ENCODE peak calls at places on chromosomes 4 and X, in four cellular contexts. One of them, this sample, is unnamed.

GRCh38 chr4:6298035-6298434 is 28.4 kb downstream of the WFS1 start:
- DNase-seq in GM23338: no peak
- DNase-seq in progenitor cell of endocrine pancreas: no peak
- DNase-seq in mammary epithelial cell: no peak
- DNase-seq in this sample: no peak

GRCh38 chr4:1644906-1645657 is 39.0 kb downstream of the FAM53A start:
- DNase-seq in GM23338: peak
- DNase-seq in progenitor cell of endocrine pancreas: no peak
- DNase-seq in mammary epithelial cell: peak
- DNase-seq in this sample: peak

GRCh38 chr4:79257953-79258613 is 67.8 kb downstream of the NAA11 start:
- DNase-seq in GM23338: no peak
- DNase-seq in progenitor cell of endocrine pancreas: no peak
- DNase-seq in mammary epithelial cell: no peak
- DNase-seq in this sample: no peak

GRCh38 chr4:159227378-159227777 is 124.5 kb downstream of the RAPGEF2 start:
- DNase-seq in GM23338: no peak
- DNase-seq in progenitor cell of endocrine pancreas: no peak
- DNase-seq in mammary epithelial cell: peak
- DNase-seq in this sample: no peak

GRCh38 chrX:47047989-47048388 is 30.3 kb upstream of the RGN start:
- DNase-seq in GM23338: no peak
- DNase-seq in progenitor cell of endocrine pancreas: no peak
- DNase-seq in mammary epithelial cell: no peak
- DNase-seq in this sample: no peak

GRCh38 chr4:8362483-8362882 is 78.0 kb downstream of the ACOX3 start:
- DNase-seq in GM23338: no peak
- DNase-seq in progenitor cell of endocrine pancreas: no peak
- DNase-seq in mammary epithelial cell: peak
- DNase-seq in this sample: no peak

GRCh38 chr4:184392748-184393334 is 81.5 kb downstream of the IRF2 start:
- DNase-seq in GM23338: no peak
- DNase-seq in progenitor cell of endocrine pancreas: no peak
- DNase-seq in mammary epithelial cell: no peak
- DNase-seq in this sample: peak

GRCh38 chr4:88166608-88167007 is 8.2 kb upstream of the ABCG2 start:
- DNase-seq in GM23338: no peak
- DNase-seq in progenitor cell of endocrine pancreas: no peak
- DNase-seq in mammary epithelial cell: no peak
- DNase-seq in this sample: no peak

GRCh38 chr4:131584587-131584986 is 1564.5 kb upstream of the PCDH10 start:
- DNase-seq in GM23338: no peak
- DNase-seq in progenitor cell of endocrine pancreas: no peak
- DNase-seq in mammary epithelial cell: peak
- DNase-seq in this sample: no peak

GRCh38 chr4:4200624-4201023 is 26.1 kb downstream of the OTOP1 start:
- DNase-seq in GM23338: no peak
- DNase-seq in progenitor cell of endocrine pancreas: no peak
- DNase-seq in mammary epithelial cell: no peak
- DNase-seq in this sample: no peak

GRCh38 chr4:87506974-87507701 is 22.0 kb downstream of the SPARCL1 start:
- DNase-seq in GM23338: no peak
- DNase-seq in progenitor cell of endocrine pancreas: no peak
- DNase-seq in mammary epithelial cell: peak
- DNase-seq in this sample: peak

GRCh38 chr4:185508162-185508561 is 27.1 kb downstream of the PDLIM3 start:
- DNase-seq in GM23338: no peak
- DNase-seq in progenitor cell of endocrine pancreas: no peak
- DNase-seq in mammary epithelial cell: peak
- DNase-seq in this sample: no peak

GRCh38 chr4:154626793-154627484 is 14.5 kb upstream of the FGG start:
- DNase-seq in GM23338: peak
- DNase-seq in progenitor cell of endocrine pancreas: peak
- DNase-seq in mammary epithelial cell: peak
- DNase-seq in this sample: peak

GRCh38 chr4:16289872-16290554 is 63.7 kb upstream of the TAPT1 start:
- DNase-seq in GM23338: peak
- DNase-seq in progenitor cell of endocrine pancreas: no peak
- DNase-seq in mammary epithelial cell: no peak
- DNase-seq in this sample: peak

GRCh38 chr4:40507977-40508376 is 121.7 kb downstream of the RBM47 start:
- DNase-seq in GM23338: peak
- DNase-seq in progenitor cell of endocrine pancreas: no peak
- DNase-seq in mammary epithelial cell: no peak
- DNase-seq in this sample: no peak

GRCh38 chr4:64533159-64533558 is 123.9 kb upstream of the TECRL start:
- DNase-seq in GM23338: no peak
- DNase-seq in progenitor cell of endocrine pancreas: no peak
- DNase-seq in mammary epithelial cell: no peak
- DNase-seq in this sample: no peak

GRCh38 chrX:22095306-22095705 is 63.2 kb downstream of the PHEX start:
- DNase-seq in GM23338: no peak
- DNase-seq in progenitor cell of endocrine pancreas: no peak
- DNase-seq in mammary epithelial cell: no peak
- DNase-seq in this sample: peak

GRCh38 chrX:38799995-38800394 is 1.3 kb upstream of the MID1IP1 start:
- DNase-seq in GM23338: no peak
- DNase-seq in progenitor cell of endocrine pancreas: no peak
- DNase-seq in mammary epithelial cell: no peak
- DNase-seq in this sample: no peak

GRCh38 chrX:14027511-14028019 is 2.1 kb downstream of the GEMIN8 start:
- DNase-seq in GM23338: no peak
- DNase-seq in progenitor cell of endocrine pancreas: no peak
- DNase-seq in mammary epithelial cell: peak
- DNase-seq in this sample: peak

GRCh38 chr4:2057382-2058065 is 1.6 kb upstream of the NAT8L start:
- DNase-seq in GM23338: no peak
- DNase-seq in progenitor cell of endocrine pancreas: no peak
- DNase-seq in mammary epithelial cell: no peak
- DNase-seq in this sample: no peak

GRCh38 chr4:86484241-86484640 is 109.9 kb upstream of the PTPN13 start:
- DNase-seq in GM23338: no peak
- DNase-seq in progenitor cell of endocrine pancreas: no peak
- DNase-seq in mammary epithelial cell: no peak
- DNase-seq in this sample: no peak

GRCh38 chr4:148514041-148514440 is 71.8 kb upstream of the NR3C2 start:
- DNase-seq in GM23338: no peak
- DNase-seq in progenitor cell of endocrine pancreas: no peak
- DNase-seq in mammary epithelial cell: peak
- DNase-seq in this sample: no peak

GRCh38 chrX:20454117-20454516 is 187.4 kb upstream of the RPS6KA3 start:
- DNase-seq in GM23338: no peak
- DNase-seq in progenitor cell of endocrine pancreas: no peak
- DNase-seq in mammary epithelial cell: no peak
- DNase-seq in this sample: peak

GRCh38 chrX:53223955-53224859 is 800 bp downstream of the KDM5C start:
- DNase-seq in GM23338: peak
- DNase-seq in progenitor cell of endocrine pancreas: peak
- DNase-seq in mammary epithelial cell: peak
- DNase-seq in this sample: peak

GRCh38 chr4:99410075-99410474 is 25.1 kb downstream of the ADH7 start:
- DNase-seq in GM23338: no peak
- DNase-seq in progenitor cell of endocrine pancreas: no peak
- DNase-seq in mammary epithelial cell: no peak
- DNase-seq in this sample: no peak

GRCh38 chrX:49155900-49156837 is 6.4 kb upstream of the MAGIX start:
- DNase-seq in GM23338: peak
- DNase-seq in progenitor cell of endocrine pancreas: peak
- DNase-seq in mammary epithelial cell: peak
- DNase-seq in this sample: peak

GRCh38 chrX:10922158-10922557 is 189.0 kb upstream of the HCCS start:
- DNase-seq in GM23338: no peak
- DNase-seq in progenitor cell of endocrine pancreas: no peak
- DNase-seq in mammary epithelial cell: peak
- DNase-seq in this sample: peak

GRCh38 chr4:88138561-88138960 is 19.9 kb downstream of the ABCG2 start:
- DNase-seq in GM23338: no peak
- DNase-seq in progenitor cell of endocrine pancreas: no peak
- DNase-seq in mammary epithelial cell: peak
- DNase-seq in this sample: peak

GRCh38 chr4:27790911-27791310 is 930.3 kb downstream of the STIM2 start:
- DNase-seq in GM23338: no peak
- DNase-seq in progenitor cell of endocrine pancreas: no peak
- DNase-seq in mammary epithelial cell: peak
- DNase-seq in this sample: no peak

GRCh38 chr4:27787195-27787594 is 926.6 kb downstream of the STIM2 start:
- DNase-seq in GM23338: no peak
- DNase-seq in progenitor cell of endocrine pancreas: no peak
- DNase-seq in mammary epithelial cell: peak
- DNase-seq in this sample: no peak

GRCh38 chr4:27789768-27790167 is 929.1 kb downstream of the STIM2 start:
- DNase-seq in GM23338: no peak
- DNase-seq in progenitor cell of endocrine pancreas: no peak
- DNase-seq in mammary epithelial cell: no peak
- DNase-seq in this sample: no peak

DNA sequence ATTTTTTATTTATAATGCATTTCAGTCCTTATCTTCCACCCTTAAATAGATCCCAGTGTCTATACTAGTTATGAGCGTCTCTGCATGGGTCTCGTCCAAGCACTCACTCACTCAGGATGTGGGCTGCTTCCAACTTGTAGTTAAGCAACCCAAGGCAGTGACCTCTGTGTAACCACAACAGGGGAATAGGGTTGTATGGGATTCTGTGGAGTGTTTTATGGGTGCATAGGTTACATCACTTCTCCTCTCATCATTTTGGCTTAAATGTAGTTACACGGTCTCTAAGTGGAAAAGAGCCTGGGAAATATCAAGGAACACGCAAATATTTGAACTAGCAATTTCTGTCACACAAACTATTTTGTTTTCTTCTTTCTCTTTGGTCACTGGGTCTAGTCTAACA is 931.0 kb downstream of the STIM2 start:
- DNase-seq in GM23338: no peak
- DNase-seq in progenitor cell of endocrine pancreas: no peak
- DNase-seq in mammary epithelial cell: peak
- DNase-seq in this sample: peak
- TF ChIP-seq CTCF in GM23338: no peak
- TF ChIP-seq CTCF in progenitor cell of endocrine pancreas: no peak
- TF ChIP-seq CTCF in mammary epithelial cell: no peak
- TF ChIP-seq CTCF in this sample: no peak

DNA sequence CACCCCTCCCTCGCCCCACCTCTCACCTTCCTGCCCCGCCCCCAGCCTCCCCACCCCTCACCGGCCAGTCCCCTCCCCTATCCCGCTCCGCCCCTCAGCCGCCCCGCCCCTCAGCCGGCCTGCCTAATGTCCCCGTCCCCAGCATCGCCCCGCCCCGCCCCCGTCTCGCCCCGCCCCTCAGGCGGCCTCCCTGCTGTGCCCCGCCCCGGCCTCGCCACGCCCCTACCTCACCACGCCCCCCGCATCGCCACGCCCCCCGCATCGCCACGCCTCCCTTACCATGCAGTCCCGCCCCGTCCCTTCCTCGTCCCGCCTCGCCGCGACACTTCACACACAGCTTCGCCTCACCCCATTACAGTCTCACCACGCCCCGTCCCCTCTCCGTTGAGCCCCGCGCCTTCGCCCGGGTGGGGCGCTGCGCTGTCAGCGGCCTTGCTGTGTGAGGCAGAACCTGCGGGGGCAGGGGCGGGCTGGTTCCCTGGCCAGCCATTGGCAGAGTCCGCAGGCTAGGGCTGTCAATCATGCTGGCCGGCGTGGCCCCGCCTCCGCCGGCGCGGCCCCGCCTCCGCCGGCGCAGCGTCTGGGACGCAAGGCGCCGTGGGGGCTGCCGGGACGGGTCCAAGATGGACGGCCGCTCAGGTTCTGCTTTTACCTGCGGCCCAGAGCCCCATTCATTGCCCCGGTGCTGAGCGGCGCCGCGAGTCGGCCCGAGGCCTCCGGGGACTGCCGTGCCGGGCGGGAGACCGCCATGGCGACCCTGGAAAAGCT is at the start of the genes HTT and HTT-AS:
- DNase-seq in GM23338: peak
- DNase-seq in progenitor cell of endocrine pancreas: peak
- DNase-seq in mammary epithelial cell: peak
- DNase-seq in this sample: peak
- TF ChIP-seq CTCF in GM23338: no peak
- TF ChIP-seq CTCF in progenitor cell of endocrine pancreas: no peak
- TF ChIP-seq CTCF in mammary epithelial cell: no peak
- TF ChIP-seq CTCF in this sample: no peak

GRCh38 chr4:118076958-118077766 is 42.9 kb downstream of the NDST3 start:
- DNase-seq in GM23338: peak
- DNase-seq in progenitor cell of endocrine pancreas: no peak
- DNase-seq in mammary epithelial cell: peak
- DNase-seq in this sample: peak
- TF ChIP-seq CTCF in GM23338: peak
- TF ChIP-seq CTCF in progenitor cell of endocrine pancreas: peak
- TF ChIP-seq CTCF in mammary epithelial cell: peak
- TF ChIP-seq CTCF in this sample: peak

GRCh38 chr4:122536001-122536400 is 79.5 kb upstream of the IL2 start:
- DNase-seq in GM23338: no peak
- DNase-seq in progenitor cell of endocrine pancreas: no peak
- DNase-seq in mammary epithelial cell: no peak
- DNase-seq in this sample: no peak

GRCh38 chr4:122533841-122534240 is 77.3 kb upstream of the IL2 start:
- DNase-seq in GM23338: no peak
- DNase-seq in progenitor cell of endocrine pancreas: no peak
- DNase-seq in mammary epithelial cell: no peak
- DNase-seq in this sample: no peak

GRCh38 chr4:122534776-122535175 is 78.3 kb upstream of the IL2 start:
- DNase-seq in GM23338: no peak
- DNase-seq in progenitor cell of endocrine pancreas: no peak
- DNase-seq in mammary epithelial cell: no peak
- DNase-seq in this sample: no peak

GRCh38 chr4:122531514-122531913 is 75.0 kb upstream of the IL2 start:
- DNase-seq in GM23338: no peak
- DNase-seq in progenitor cell of endocrine pancreas: no peak
- DNase-seq in mammary epithelial cell: no peak
- DNase-seq in this sample: no peak

DNA sequence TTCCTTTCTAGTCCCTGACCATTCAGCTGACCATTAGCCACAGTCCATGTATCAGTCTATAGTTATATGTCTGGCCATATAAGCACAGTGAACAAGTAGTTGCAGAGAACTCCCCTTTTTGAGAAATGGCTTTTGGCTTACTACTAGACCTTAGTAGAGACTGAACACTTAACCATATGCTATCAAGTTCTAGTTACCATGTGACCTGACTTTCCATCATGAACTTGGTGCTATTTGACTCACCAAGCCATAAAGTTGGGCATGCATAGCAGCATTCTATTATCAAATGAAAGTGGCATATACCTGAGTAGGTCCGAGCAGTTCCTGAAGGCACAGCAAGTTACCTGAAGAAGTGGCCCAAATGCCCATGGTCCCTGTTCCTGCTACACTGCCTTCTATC is 74.5 kb upstream of the IL2 start:
- DNase-seq in GM23338: no peak
- DNase-seq in progenitor cell of endocrine pancreas: no peak
- DNase-seq in mammary epithelial cell: no peak
- DNase-seq in this sample: no peak
- TF ChIP-seq CTCF in GM23338: no peak
- TF ChIP-seq CTCF in progenitor cell of endocrine pancreas: no peak
- TF ChIP-seq CTCF in mammary epithelial cell: no peak
- TF ChIP-seq CTCF in this sample: no peak

This sample was measured in AG10803.